ENCODE peak calls at places on chromosome 20, in four cellular contexts. V, E, U and D are unnamed samples.

GRCh38 chr20:58802061-58802460 is 48.6 kb downstream of the GNAS-AS1 start:
- DNase-seq in E (no peak), V (no peak), U (no peak), D (no peak)

GRCh38 chr20:34075647-34076046 is 36.4 kb downstream of the EIF2S2 start:
- DNase-seq in U (no peak), V (no peak), E (peak), D (no peak)

GRCh38 chr20:19079536-19080299 is 132.7 kb upstream of the SLC24A3 start:
- DNase-seq in U (no peak), V (no peak), E (no peak), D (peak)

GRCh38 chr20:1122388-1123315 is 4.2 kb downstream of the PSMF1 start:
- DNase-seq in E (no peak), V (no peak), U (no peak), D (peak)

GRCh38 chr20:51886891-51887608 is 84.7 kb upstream of the SALL4 start:
- DNase-seq in E (no peak), V (peak), U (no peak), D (no peak)

GRCh38 chr20:43975096-43975768 is 60.6 kb downstream of the TOX2 start:
- DNase-seq in V (peak), U (no peak), E (no peak), D (peak)

GRCh38 chr20:51381557-51381956 is 161.0 kb downstream of the NFATC2 start:
- DNase-seq in U (no peak), E (no peak), V (peak), D (no peak)

GRCh38 chr20:61991476-61991875 is 74.2 kb downstream of the TAF4 start:
- DNase-seq in V (no peak), U (no peak), E (no peak), D (no peak)

GRCh38 chr20:667351-668034 is 8.1 kb downstream of the SCRT2 start:
- DNase-seq in U (peak), E (peak), V (peak), D (peak)

GRCh38 chr20:17870063-17870740 is 98.4 kb downstream of the SNX5 start:
- DNase-seq in U (no peak), E (no peak), V (no peak), D (peak)
- H2BK120ac ChIP-seq in U (no peak), E (no peak), V (no peak), D (peak)

GRCh38 chr20:38599410-38599882 is 2.2 kb upstream of the ARHGAP40 start:
- DNase-seq in U (peak), E (no peak), V (peak), D (no peak)
- H2BK120ac ChIP-seq in U (peak), E (no peak), V (peak), D (no peak)

GRCh38 chr20:49521356-49521755 is 38.9 kb upstream of the KCNB1 start:
- DNase-seq in E (no peak), V (no peak), U (no peak), D (no peak)
- H2BK120ac ChIP-seq in E (no peak), V (no peak), U (no peak), D (no peak)

GRCh38 chr20:22679197-22679596 is 94.8 kb upstream of the FOXA2 start:
- DNase-seq in E (no peak), U (no peak), V (no peak), D (no peak)

GRCh38 chr20:22673467-22673866 is 89.1 kb upstream of the FOXA2 start:
- DNase-seq in U (no peak), E (no peak), V (no peak), D (no peak)

GRCh38 chr20:22678678-22679077 is 94.3 kb upstream of the FOXA2 start:
- DNase-seq in V (no peak), E (no peak), U (no peak), D (no peak)

GRCh38 chr20:22672191-22672590 is 87.8 kb upstream of the FOXA2 start:
- DNase-seq in U (no peak), V (no peak), E (no peak), D (no peak)

DNA sequence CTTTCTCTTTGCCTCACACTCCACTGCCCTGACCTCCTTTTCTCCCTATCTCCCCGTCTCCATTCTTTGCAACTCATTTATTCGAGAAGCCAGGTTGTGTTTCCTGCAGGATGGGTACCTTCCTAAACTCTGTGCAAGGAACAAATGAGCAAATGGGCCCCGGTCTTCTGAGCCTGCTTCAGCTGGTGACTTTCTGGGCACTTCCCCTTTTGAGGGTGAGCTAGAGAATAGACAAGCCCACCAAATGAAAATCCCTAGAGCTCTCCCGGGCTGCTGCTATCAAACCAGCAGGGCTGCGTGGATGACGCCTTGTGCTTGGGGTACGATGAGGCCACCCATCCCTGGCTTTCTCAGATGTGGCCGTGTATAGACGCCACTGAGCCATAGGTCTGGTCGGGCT is 91.0 kb upstream of the FOXA2 start:
- DNase-seq in U (no peak), V (no peak), E (no peak), D (no peak)
- H2BK120ac ChIP-seq in U (no peak), V (no peak), E (no peak), D (no peak)

GRCh38 chr20:25494506-25495188 is 87.2 kb downstream of the GINS1 start:
- DNase-seq in E (no peak), V (no peak), U (no peak), D (no peak)

GRCh38 chr20:25493137-25493536 is 85.7 kb downstream of the GINS1 start:
- DNase-seq in V (no peak), E (no peak), U (no peak), D (no peak)

GRCh38 chr20:25491446-25492038 is 84.1 kb downstream of the GINS1 start:
- DNase-seq in E (no peak), U (no peak), V (no peak), D (no peak)

GRCh38 chr20:25495189-25495824 is 87.8 kb downstream of the GINS1 start:
- DNase-seq in E (no peak), U (no peak), V (peak), D (no peak)

DNA sequence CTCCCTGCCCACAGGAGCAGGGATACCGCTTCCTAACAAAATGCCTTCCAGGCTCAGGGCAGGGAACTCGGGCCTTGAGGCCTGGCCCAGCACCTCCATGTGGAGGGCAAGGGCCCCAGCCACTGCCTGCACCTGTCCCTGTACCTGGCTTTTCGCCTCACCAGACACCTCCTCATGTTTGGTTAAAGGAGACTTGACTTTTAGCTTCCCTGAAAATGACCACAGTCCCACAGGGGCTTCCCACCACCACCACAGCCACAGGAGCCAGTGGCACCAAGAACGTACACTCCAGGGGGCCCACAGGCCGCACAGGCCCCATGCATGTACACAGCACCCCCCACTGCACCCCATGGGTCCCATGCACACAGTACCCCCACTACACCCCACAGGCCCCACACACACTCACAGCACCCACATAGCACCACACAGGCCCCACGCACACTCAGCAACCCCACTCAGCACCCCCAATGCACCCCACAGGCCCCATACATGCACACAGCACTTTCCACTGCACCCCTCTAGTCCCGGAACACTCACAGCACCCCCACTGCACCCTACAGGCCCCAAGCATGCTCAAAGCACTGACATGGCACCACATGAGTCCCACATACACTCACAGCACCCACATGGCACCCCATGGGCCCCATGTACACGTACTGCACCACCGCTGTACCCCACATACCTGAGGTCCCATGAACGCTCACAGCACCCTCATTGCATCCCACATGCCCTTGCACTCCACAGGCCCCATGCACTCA is 86.5 kb downstream of the GINS1 start:
- DNase-seq in U (no peak), E (no peak), V (no peak), D (no peak)
- H2BK120ac ChIP-seq in U (no peak), E (no peak), V (no peak), D (no peak)

GRCh38 chr20:50293244-50294139 is 102.9 kb downstream of the CEBPB start:
- DNase-seq in U (no peak), E (no peak), V (no peak), D (no peak)
- H2BK120ac ChIP-seq in U (no peak), E (no peak), V (no peak), D (peak)

DNA sequence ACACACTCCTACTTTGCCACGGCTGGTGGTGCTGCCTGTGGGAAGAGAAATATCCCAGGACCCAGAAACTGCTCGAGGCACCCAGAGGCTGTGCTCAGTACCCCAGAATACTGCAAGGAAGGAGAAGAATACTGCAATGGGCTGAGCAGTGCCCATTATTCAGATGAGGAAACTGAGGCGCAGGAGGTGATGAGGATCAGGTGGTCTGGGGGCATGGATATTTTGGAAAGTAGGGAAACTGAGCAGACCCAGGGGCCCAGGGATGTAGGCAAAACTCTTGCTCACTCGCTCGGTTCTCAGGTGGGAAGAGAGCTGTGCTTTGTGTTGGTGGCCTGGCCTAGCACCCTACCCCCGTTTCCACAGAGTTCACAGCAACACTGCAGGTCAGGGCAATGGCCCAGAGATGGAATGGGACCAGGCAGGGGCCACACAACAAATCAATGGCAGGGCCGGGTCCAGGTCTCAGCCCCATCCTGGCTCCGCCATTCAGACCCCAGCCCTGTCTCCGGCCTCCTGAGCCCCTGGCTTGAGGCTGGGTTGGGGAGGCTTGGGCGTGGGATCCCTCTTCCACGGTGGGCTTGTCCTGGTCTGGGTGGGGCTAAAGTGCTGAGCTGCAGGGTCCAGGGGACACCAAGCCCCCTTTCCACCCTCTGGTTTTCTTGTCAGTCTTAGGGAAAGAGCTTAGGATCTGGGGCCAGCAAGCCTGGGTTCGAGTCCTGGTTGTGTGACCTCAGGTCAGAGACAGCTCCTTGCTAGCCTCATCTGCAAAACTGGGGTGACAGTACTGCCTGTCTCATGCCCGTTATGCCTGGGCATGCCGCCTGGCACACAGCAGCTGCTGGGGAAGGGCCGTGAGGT is 33.9 kb downstream of the SUN5 start:
- DNase-seq in U (no peak), E (peak), V (no peak), D (no peak)
- H2BK120ac ChIP-seq in U (no peak), E (no peak), V (peak), D (no peak)

GRCh38 chr20:37331060-37331857 is 14.7 kb upstream of the SRC start:
- DNase-seq in U (no peak), V (no peak), E (no peak), D (no peak)

GRCh38 chr20:37335642-37336368 is 10.1 kb upstream of the SRC start:
- DNase-seq in U (peak), V (no peak), E (no peak), D (peak)

GRCh38 chr20:37334450-37334849 is 11.5 kb upstream of the SRC start:
- DNase-seq in V (no peak), E (no peak), U (no peak), D (no peak)

GRCh38 chr20:37333130-37333847 is 12.7 kb upstream of the SRC start:
- DNase-seq in E (no peak), V (no peak), U (no peak), D (no peak)

GRCh38 chr20:37333848-37334318 is 12.1 kb upstream of the SRC start:
- DNase-seq in U (no peak), E (no peak), V (no peak), D (no peak)
- H2BK120ac ChIP-seq in U (peak), E (no peak), V (no peak), D (no peak)